ENCODE peak calls at places on chromosomes 5 and 9, in five cellular contexts. L is T47D, F is psoas muscle, O is HuH-7, S is HFF-Myc. I is an unnamed sample.

GRCh38 chr9:135456436-135457104 is 23.0 kb upstream of the PPP1R26 start:
- DNase-seq in O (no peak), S (no peak), F (no peak), L (peak; percentile 15), I (no peak)

GRCh38 chr5:150317048-150318003 is 14.6 kb upstream of the ARSI start:
- DNase-seq in O (no peak), F (peak; percentile 49), S (peak; percentile 75), L (no peak), I (no peak)

GRCh38 chr5:180156141-180156540 is 52.9 kb downstream of the RASGEF1C start:
- DNase-seq in O (no peak), S (no peak), L (no peak), F (no peak), I (no peak)

GRCh38 chr9:131045300-131046092 is 36.5 kb downstream of the LAMC3 start:
- DNase-seq in O (no peak), S (no peak), L (no peak), F (no peak), I (no peak)

GRCh38 chr5:120012441-120012840 is 383.1 kb downstream of the FAM170A start:
- DNase-seq in F (no peak), S (no peak), L (no peak), O (no peak), I (no peak)

GRCh38 chr5:179190851-179191505 is 130.8 kb downstream of the ZNF354C start:
- DNase-seq in S (no peak), F (no peak), O (no peak), L (no peak), I (no peak)

GRCh38 chr9:135884328-135885035 is 22.9 kb downstream of the CAMSAP1 start:
- DNase-seq in O (peak; percentile 23), L (peak; percentile 19), S (no peak), F (no peak), I (no peak)

GRCh38 chr5:149380466-149381121 is 1.5 kb upstream of the IL17B start:
- DNase-seq in S (no peak), O (peak; percentile 47), L (no peak), F (no peak), I (no peak)

GRCh38 chr9:133489253-133490190 is 10.6 kb upstream of the SLC2A6 start:
- DNase-seq in S (no peak), L (no peak), F (no peak), O (no peak), I (no peak)

GRCh38 chr5:149439899-149440655 is 61.0 kb upstream of the IL17B start:
- DNase-seq in L (peak; percentile 87), F (no peak), O (peak; percentile 64), S (no peak), I (peak; percentile 29)

GRCh38 chr9:135069556-135070197 is 17.8 kb upstream of the OLFM1 start:
- DNase-seq in S (no peak), F (no peak), O (no peak), L (no peak), I (no peak)

GRCh38 chr9:82645591-82645990 is 417.4 kb downstream of the RASEF start:
- DNase-seq in L (no peak), O (no peak), S (no peak), F (no peak), I (no peak)

GRCh38 chr5:138077064-138077696 is 6.7 kb upstream of the WNT8A start:
- DNase-seq in O (peak; percentile 77), S (peak; percentile 37), F (peak; percentile 47), L (peak; percentile 79), I (peak; percentile 65)

GRCh38 chr5:135157421-135158314 is 123.6 kb upstream of the PITX1 start:
- DNase-seq in O (no peak), L (no peak), S (no peak), F (no peak), I (no peak)

GRCh38 chr5:146588806-146589355 is 72.9 kb upstream of the GPR151 start:
- DNase-seq in F (no peak), O (no peak), S (no peak), L (no peak), I (no peak)

GRCh38 chr5:177304392-177305119 is 957 bp downstream of the PRELID1 start:
- DNase-seq in O (no peak), F (no peak), S (no peak), L (peak; percentile 20), I (no peak)

GRCh38 chr5:180611140-180611850 is 20.0 kb upstream of the SCGB3A1 start:
- DNase-seq in S (no peak), O (peak; percentile 91), F (no peak), L (no peak), I (no peak)

GRCh38 chr9:134629061-134629585 is 12.5 kb upstream of the COL5A1 start:
- DNase-seq in L (no peak), F (no peak), S (no peak), O (no peak), I (no peak)

GRCh38 chr5:14743601-14744295 is 79.2 kb downstream of the OTULIN start:
- DNase-seq in F (no peak), L (no peak), S (no peak), O (no peak), I (no peak)

GRCh38 chr9:7489018-7489417 is 310.6 kb downstream of the DMAC1 start:
- DNase-seq in S (no peak), F (peak; percentile 30), L (no peak), O (no peak), I (no peak)

GRCh38 chr9:114149181-114149580 is 6.2 kb upstream of the COL27A1 start:
- DNase-seq in F (no peak), L (no peak), S (no peak), O (no peak), I (no peak)

GRCh38 chr9:95552814-95553546 is 36.2 kb upstream of the PTCH1 start:
- DNase-seq in L (no peak), S (no peak), O (no peak), F (peak; percentile 51), I (peak; percentile 21)

GRCh38 chr5:151895660-151896040 is 29.0 kb downstream of the GLRA1 start:
- DNase-seq in F (no peak), L (no peak), S (no peak), O (no peak), I (no peak)

GRCh38 chr5:103424453-103425205 is 138.0 kb downstream of the NUDT12 start:
- DNase-seq in L (no peak), F (no peak), S (peak; percentile 15), O (no peak), I (no peak)

GRCh38 chr9:72954431-72955420 is 1.9 kb upstream of the ALDH1A1 start:
- DNase-seq in F (peak; percentile 15), S (no peak), O (no peak), L (no peak), I (no peak)

GRCh38 chr5:103117471-103117991 is 2.4 kb downstream of the GIN1 start:
- DNase-seq in O (no peak), S (no peak), F (no peak), L (no peak), I (no peak)

GRCh38 chr5:56543431-56544385 is 271.6 kb upstream of the MAP3K1 start:
- DNase-seq in S (no peak), F (no peak), L (no peak), O (no peak), I (no peak)

GRCh38 chr5:4023701-4024100 is 428.1 kb downstream of the IRX1 start:
- DNase-seq in L (no peak), F (no peak), S (no peak), O (no peak), I (no peak)

GRCh38 chr9:29044959-29045358 is 1471.7 kb upstream of the C9orf72 start:
- DNase-seq in S (no peak), F (no peak), O (no peak), L (no peak), I (no peak)

GRCh38 chr5:110055301-110055700 is 365.6 kb downstream of the MAN2A1 start:
- DNase-seq in F (no peak), L (no peak), O (no peak), S (no peak), I (no peak)

GRCh38 chr9:126851286-126851880 is 9.1 kb upstream of the ZBTB34 start:
- DNase-seq in L (no peak), O (no peak), S (no peak), F (no peak), I (no peak)

GRCh38 chr9:135065151-135065550 is 22.3 kb upstream of the OLFM1 start:
- DNase-seq in O (no peak), F (no peak), L (no peak), S (no peak), I (no peak)

I was measured in endothelial cell.